ENCODE peak calls at places on chromosomes 3 and 15, in five cellular contexts. G is osteoblast; J is CD8-positive, alpha-beta memory T cell; Q is A549; M is esophagus squamous epithelium. V is an unnamed sample.

GRCh38 chr15:40928975-40929729 is at the start of gene DLL4:
- DNase-seq in J (peak), M (no peak), G (peak), Q (peak), V (no peak)

GRCh38 chr3:30704931-30705890 is 98.8 kb downstream of the TGFBR2 start:
- DNase-seq in Q (no peak), J (no peak), G (no peak), M (no peak), V (no peak)

GRCh38 chr3:122941233-122942206 is 86.0 kb downstream of the SEMA5B start:
- DNase-seq in M (no peak), J (no peak), G (peak), Q (no peak), V (no peak)

GRCh38 chr3:102441832-102442231 is 7.0 kb downstream of the ZPLD1 start:
- DNase-seq in Q (no peak), J (no peak), G (no peak), M (no peak), V (no peak)

GRCh38 chr3:114376091-114376490 is 82.3 kb downstream of the TIGIT start:
- DNase-seq in J (no peak), M (no peak), G (no peak), Q (no peak), V (no peak)

GRCh38 chr15:69610264-69610663 is 157.6 kb downstream of the RPLP1 start:
- DNase-seq in M (no peak), Q (no peak), G (no peak), J (no peak), V (no peak)

GRCh38 chr3:138180375-138181029 is 5.8 kb upstream of the DBR1 start:
- DNase-seq in J (peak), G (no peak), M (no peak), Q (peak), V (no peak)

GRCh38 chr3:97232635-97233034 is 418.2 kb downstream of the EPHA6 start:
- DNase-seq in Q (no peak), G (no peak), J (no peak), M (peak), V (peak)

GRCh38 chr3:115720988-115721387 is 97.7 kb downstream of the GAP43 start:
- DNase-seq in M (no peak), G (no peak), Q (no peak), J (no peak), V (no peak)

GRCh38 chr15:57198654-57199241 is 177.6 kb upstream of the CGNL1 start:
- DNase-seq in Q (no peak), J (no peak), M (no peak), G (no peak), V (no peak)

GRCh38 chr3:180802837-180803236 is 109.6 kb upstream of the FXR1 start:
- DNase-seq in G (no peak), J (no peak), Q (peak), M (no peak), V (no peak)

GRCh38 chr15:97904196-97904572 is 56.3 kb upstream of the ARRDC4 start:
- DNase-seq in M (no peak), Q (peak), G (peak), J (no peak), V (no peak)

GRCh38 chr15:63122002-63122893 is 587 bp downstream of the LACTB start:
- DNase-seq in G (peak), Q (peak), J (peak), M (peak), V (peak)

GRCh38 chr3:167861649-167862048 is 126.1 kb downstream of the SERPINI1 start:
- DNase-seq in G (peak), M (no peak), Q (peak), J (no peak), V (no peak)

GRCh38 chr15:39084683-39085530 is 496.0 kb upstream of the THBS1 start:
- DNase-seq in M (no peak), J (no peak), G (peak), Q (peak), V (no peak)

GRCh38 chr3:122105626-122106025 is 50.5 kb downstream of the CD86 start:
- DNase-seq in J (no peak), M (no peak), G (peak), Q (no peak), V (no peak)

GRCh38 chr3:129412542-129413198 is 15.8 kb downstream of the EFCAB12 start:
- DNase-seq in G (no peak), M (no peak), Q (no peak), J (no peak), V (no peak)

GRCh38 chr3:77038928-77039605 is 832 bp upstream of the ROBO2 start:
- DNase-seq in Q (no peak), G (peak), M (no peak), J (no peak), V (no peak)

GRCh38 chr15:56948000-56948765 is 29.7 kb downstream of the TCF12 start:
- DNase-seq in M (no peak), J (no peak), Q (no peak), G (no peak), V (no peak)

GRCh38 chr3:13348671-13349396 is 71.3 kb downstream of the NUP210 start:
- DNase-seq in Q (no peak), J (peak), G (peak), M (no peak), V (no peak)

GRCh38 chr15:39783244-39783820 is 691 bp upstream of the FSIP1 start:
- DNase-seq in J (peak), Q (no peak), M (no peak), G (no peak), V (no peak)

GRCh38 chr3:30518201-30518864 is 88.1 kb upstream of the TGFBR2 start:
- DNase-seq in G (no peak), J (no peak), M (no peak), Q (peak), V (no peak)

GRCh38 chr3:52106951-52107611 is 47.1 kb downstream of the POC1A start:
- DNase-seq in Q (no peak), J (no peak), G (no peak), M (no peak), V (peak)
- H3K27ac ChIP-seq in Q (peak), J (no peak), G (no peak), M (peak), V (peak)

GRCh38 chr15:66891776-66892175 is 173.6 kb upstream of the SMAD3 start:
- DNase-seq in M (no peak), Q (no peak), G (no peak), J (no peak), V (no peak)
- H3K27ac ChIP-seq in M (no peak), Q (no peak), G (no peak), J (no peak), V (no peak)

DNA sequence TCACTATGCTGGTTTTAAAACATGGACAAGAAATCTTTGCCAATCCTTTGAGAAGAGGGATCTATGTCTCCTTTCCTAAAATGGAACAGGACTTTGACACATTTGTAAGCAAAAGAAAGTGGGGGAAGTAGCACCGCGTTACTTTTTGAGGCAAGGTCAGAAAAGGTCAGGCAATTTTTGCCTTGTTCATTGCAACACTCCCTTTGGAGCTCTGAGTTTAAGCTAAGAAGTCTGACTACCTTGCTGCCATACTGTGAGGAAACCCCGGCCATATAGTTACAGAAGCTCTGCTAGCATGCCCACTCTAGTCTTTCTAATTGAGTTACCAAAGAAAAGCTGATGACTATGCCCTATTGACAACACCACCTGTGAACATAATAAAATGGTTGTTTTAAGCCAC is 1.4 kb downstream of the FAM227B start:
- DNase-seq in J (no peak), Q (no peak), G (no peak), M (no peak), V (no peak)
- H3K27ac ChIP-seq in J (no peak), Q (no peak), G (no peak), M (no peak), V (no peak)

GRCh38 chr3:193843447-193844301 is 250.7 kb downstream of the OPA1 start:
- DNase-seq in Q (peak), G (no peak), J (no peak), M (no peak), V (no peak)

GRCh38 chr3:193841581-193841980 is 248.6 kb downstream of the OPA1 start:
- DNase-seq in J (no peak), Q (no peak), G (no peak), M (no peak), V (no peak)

GRCh38 chr3:193842832-193843446 is 249.9 kb downstream of the OPA1 start:
- DNase-seq in J (no peak), Q (no peak), M (no peak), G (no peak), V (no peak)

GRCh38 chr3:193840111-193840641 is 247.2 kb downstream of the OPA1 start:
- DNase-seq in G (no peak), M (no peak), J (no peak), Q (no peak), V (no peak)

DNA sequence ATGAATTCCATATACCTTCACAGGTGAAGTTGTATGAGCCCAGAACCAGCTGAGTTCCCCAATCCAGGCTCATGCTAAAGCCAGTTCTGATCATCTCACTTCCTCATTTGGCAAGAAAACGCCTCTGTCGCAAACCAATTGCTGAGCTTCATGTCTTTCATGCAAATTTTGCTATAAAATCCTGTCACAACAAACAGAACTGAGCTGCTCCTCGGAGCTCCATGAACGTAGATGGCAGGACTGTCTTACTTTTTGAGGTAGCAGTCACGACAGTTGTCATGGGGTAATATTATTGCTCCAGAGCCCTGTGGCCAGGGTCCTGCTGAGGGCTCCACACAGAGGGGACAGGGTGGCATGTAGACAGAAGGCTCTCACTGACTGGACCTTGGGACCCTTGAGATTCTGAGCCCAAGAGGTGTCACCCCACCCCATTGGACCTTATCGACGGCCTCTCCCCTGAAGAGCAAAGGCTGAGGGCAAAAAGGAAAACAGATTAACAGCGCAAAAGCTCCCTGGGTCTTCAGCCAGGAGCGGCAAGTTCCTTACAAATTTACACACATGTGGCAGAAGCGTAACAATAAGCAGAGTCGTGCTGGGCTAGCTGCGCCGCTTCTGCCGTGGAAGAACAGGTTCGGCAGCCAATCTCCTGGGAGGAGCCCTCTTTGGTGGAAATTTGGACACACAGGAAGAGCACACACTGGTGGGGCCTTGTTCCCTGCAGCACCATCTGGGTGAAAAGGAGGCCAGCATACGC is 249.2 kb downstream of the OPA1 start:
- DNase-seq in J (no peak), Q (no peak), M (peak), G (no peak), V (no peak)
- H3K27ac ChIP-seq in J (peak), Q (no peak), M (peak), G (no peak), V (peak)

DNA sequence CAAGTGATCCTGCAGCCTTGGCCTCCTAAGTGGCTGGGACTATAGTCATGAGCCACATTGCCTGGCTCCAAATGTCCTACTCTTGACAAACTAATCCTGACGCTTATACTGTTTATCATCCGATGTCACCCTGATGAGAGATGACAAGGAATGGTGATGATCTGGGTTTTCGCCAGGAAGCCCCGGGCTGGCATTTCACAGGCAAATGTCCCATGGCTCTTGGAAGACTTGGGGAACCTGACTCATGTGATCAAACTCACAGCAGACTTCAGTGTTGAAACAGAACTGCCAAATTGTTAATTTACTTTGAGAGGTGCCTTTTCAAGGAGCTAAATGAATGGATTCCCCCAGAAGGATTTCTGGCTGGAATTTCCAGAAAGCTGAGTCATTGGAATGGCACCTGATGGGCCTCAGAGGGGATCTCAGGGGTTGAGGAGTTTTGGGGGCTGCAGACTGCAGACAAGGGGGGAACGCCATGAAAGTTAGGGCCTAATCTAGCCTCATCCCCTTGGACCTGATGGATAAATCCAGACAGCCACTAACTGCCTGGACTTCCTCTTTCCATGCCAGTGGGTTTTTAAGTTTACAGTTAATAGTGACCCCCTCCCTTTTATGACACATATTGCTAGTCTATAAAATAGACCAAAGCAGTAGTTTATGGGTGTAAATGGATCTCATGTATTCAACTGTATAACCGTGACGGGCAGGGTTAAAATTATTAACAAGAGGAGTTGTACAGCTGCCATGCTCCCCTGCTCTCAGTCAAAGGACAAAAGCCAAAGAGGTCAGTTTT is 146.6 kb downstream of the CHSY1 start:
- DNase-seq in G (peak), Q (no peak), M (no peak), J (no peak), V (no peak)
- H3K27ac ChIP-seq in G (no peak), Q (no peak), M (no peak), J (no peak), V (no peak)

DNA sequence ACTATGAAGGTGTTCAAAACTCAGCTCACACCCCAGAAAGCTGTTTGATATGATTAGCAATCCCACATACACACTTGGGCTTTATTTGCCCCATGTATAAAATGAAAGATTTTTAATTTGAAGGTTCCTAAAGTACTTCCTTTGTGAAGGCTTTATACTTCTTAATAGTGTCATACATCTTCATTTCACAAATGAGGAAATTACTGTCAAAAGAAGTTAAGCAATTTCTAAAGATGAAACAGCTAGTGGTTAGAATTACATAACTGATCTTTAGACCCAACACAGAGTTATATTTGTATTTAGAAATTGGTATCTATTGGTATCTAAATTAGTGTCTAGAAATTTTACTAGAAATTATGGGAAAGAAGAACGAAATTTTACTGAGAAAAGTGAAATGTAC is 7.1 kb downstream of the CD200R1 start:
- DNase-seq in Q (no peak), G (no peak), M (no peak), J (no peak), V (no peak)
- H3K27ac ChIP-seq in Q (no peak), G (no peak), M (no peak), J (no peak), V (no peak)

GRCh38 chr3:125317761-125318496 is 57.2 kb downstream of the ZNF148 start:
- DNase-seq in J (no peak), Q (no peak), M (no peak), G (peak), V (peak)
- H3K27ac ChIP-seq in J (no peak), Q (no peak), M (no peak), G (no peak), V (peak)